ENCODE peak calls at places on chromosomes 16 and 17, in seven cellular contexts. H is A673, S is body of pancreas, V is left lung, M is right cardiac atrium, G is GM12878, Z is tibial artery. Q is an unnamed sample.
A peak's percentile ranks its signal among the peaks of the same experiment; 100 is the strongest.

GRCh38 chr17:8366231-8366630 is 10.3 kb downstream of the KRABD2 start:
- DNase-seq in S (no peak), H (no peak), V (no peak), M (no peak), G (no peak), Z (no peak), Q (peak; percentile 53)

GRCh38 chr16:31713071-31713944 is 160.3 kb upstream of the ZNF267 start:
- DNase-seq in S (peak; percentile 95), Z (peak; percentile 96), H (peak; percentile 97), V (peak; percentile 91), G (peak; percentile 79), M (peak; percentile 98), Q (peak; percentile 95)

GRCh38 chr17:48439875-48440505 is 10.0 kb upstream of the SKAP1 start:
- DNase-seq in S (peak; percentile 37), M (no peak), Z (no peak), V (no peak), H (no peak), G (no peak), Q (no peak)

GRCh38 chr17:44071198-44071520 is 624 bp downstream of the G6PC3 start:
- DNase-seq in M (no peak), Z (no peak), H (no peak), G (no peak), S (no peak), V (no peak), Q (no peak)

GRCh38 chr16:50737420-50737959 is 4.4 kb upstream of the CYLD start:
- DNase-seq in S (no peak), H (no peak), M (no peak), V (no peak), G (no peak), Z (no peak), Q (no peak)

GRCh38 chr16:30941600-30942420 is 7.1 kb upstream of the ORAI3 start:
- DNase-seq in M (peak; percentile 90), H (peak; percentile 70), G (no peak), S (peak; percentile 89), Z (peak; percentile 80), V (peak; percentile 94), Q (no peak)

GRCh38 chr16:1884889-1885288 is 12.9 kb upstream of the MEIOB start:
- DNase-seq in V (no peak), S (no peak), G (no peak), H (no peak), Z (peak; percentile 10), M (no peak), Q (no peak)

GRCh38 chr16:30541502-30542329 is 7.1 kb upstream of the ZNF747 start:
- DNase-seq in H (no peak), V (peak; percentile 12), M (no peak), S (peak; percentile 28), G (no peak), Z (no peak), Q (no peak)

GRCh38 chr17:72590382-72590781 is 469.6 kb downstream of the SOX9 start:
- DNase-seq in S (no peak), G (no peak), H (no peak), M (no peak), Z (no peak), V (no peak), Q (no peak)

GRCh38 chr17:18859256-18859655 is 1.3 kb downstream of the PRPSAP2 start:
- DNase-seq in Z (no peak), G (no peak), V (no peak), H (peak; percentile 28), M (no peak), S (no peak), Q (peak; percentile 63)

GRCh38 chr17:77042688-77043330 is 98.0 kb upstream of the SEC14L1 start:
- DNase-seq in Z (no peak), M (no peak), S (no peak), G (no peak), V (no peak), H (no peak), Q (no peak)

GRCh38 chr16:50585331-50585776 is 37.2 kb downstream of the NKD1 start:
- DNase-seq in M (peak; percentile 95), Z (peak; percentile 97), V (no peak), H (no peak), S (peak; percentile 42), G (no peak), Q (peak; percentile 96)

GRCh38 chr16:52071101-52071500 is 475.8 kb downstream of the TOX3 start:
- DNase-seq in Z (no peak), M (no peak), H (no peak), S (no peak), V (no peak), G (no peak), Q (no peak)

GRCh38 chr17:19502517-19502916 is 31.1 kb upstream of the SLC47A1 start:
- DNase-seq in G (no peak), H (no peak), S (no peak), M (no peak), V (no peak), Z (peak; percentile 53), Q (no peak)

GRCh38 chr16:81718637-81719036 is 60.5 kb upstream of the PLCG2 start:
- DNase-seq in G (no peak), M (no peak), H (no peak), V (no peak), Z (no peak), S (no peak), Q (no peak)

GRCh38 chr17:50209472-50210248 is 8.2 kb upstream of the COL1A1 start:
- DNase-seq in Z (peak; percentile 95), H (peak; percentile 62), S (peak; percentile 54), G (no peak), M (peak; percentile 96), V (peak; percentile 85), Q (peak; percentile 98)

GRCh38 chr16:29898786-29899515 is 399 bp downstream of the SEZ6L2 start:
- DNase-seq in H (peak; percentile 27), Z (no peak), S (peak; percentile 69), G (no peak), M (no peak), V (peak; percentile 83), Q (no peak)

GRCh38 chr17:72466199-72466598 is 345.4 kb downstream of the SOX9 start:
- DNase-seq in V (no peak), S (no peak), M (no peak), Z (peak; percentile 27), G (peak; percentile 75), H (no peak), Q (no peak)

GRCh38 chr17:79915850-79916430 is 76.7 kb upstream of the CBX4 start:
- DNase-seq in G (no peak), M (peak; percentile 72), Z (no peak), H (no peak), S (peak; percentile 70), V (peak; percentile 89), Q (no peak)

GRCh38 chr16:87747626-87748025 is 18.2 kb downstream of the KLHDC4 start:
- DNase-seq in Z (no peak), G (no peak), V (no peak), H (no peak), M (no peak), S (no peak), Q (no peak)

GRCh38 chr16:62036101-62036806 is at the start of gene CDH8:
- DNase-seq in S (no peak), Z (no peak), G (no peak), H (peak; percentile 93), V (peak; percentile 84), M (peak; percentile 46), Q (no peak)

GRCh38 chr17:49602783-49603182 is 27.1 kb downstream of the NXPH3 start:
- DNase-seq in S (no peak), H (no peak), Z (no peak), M (no peak), G (no peak), V (no peak), Q (no peak)

GRCh38 chr17:42980766-42981397 is 517 bp downstream of the RUNDC1 start:
- DNase-seq in S (peak; percentile 68), M (peak; percentile 65), Z (no peak), G (peak; percentile 24), H (no peak), V (peak; percentile 87), Q (no peak)

DNA sequence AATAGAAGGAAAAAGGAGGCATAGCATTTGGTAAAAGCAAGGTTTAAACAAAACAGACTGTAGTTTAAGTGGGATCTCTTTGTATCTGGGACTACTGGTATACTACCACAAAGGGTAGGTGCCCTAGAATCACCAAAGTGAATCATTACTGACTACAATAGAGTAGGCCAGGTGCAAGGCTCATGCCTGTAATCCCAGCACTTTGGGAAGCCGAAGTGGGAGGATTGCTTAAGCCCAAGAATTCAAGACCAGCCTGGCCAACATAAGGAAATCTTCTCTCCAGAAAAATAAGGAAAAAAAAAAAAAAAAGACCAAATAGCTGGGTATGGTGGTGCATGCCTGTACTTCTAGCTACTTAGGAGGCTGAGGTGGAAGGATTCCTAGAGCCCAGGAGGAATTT is 60.8 kb upstream of the CORO6 start:
- DNase-seq in H (no peak), S (no peak), M (no peak), Z (no peak), V (no peak), G (no peak), Q (no peak)
- H3K27ac ChIP-seq in H (peak overlapping the region; percentile 95), S (no peak overlapping the region), M (peak overlapping the region; percentile 68), Z (no peak overlapping the region), V (peak overlapping the region; percentile 68), G (no peak overlapping the region), Q (peak overlapping the region; percentile 51)

DNA sequence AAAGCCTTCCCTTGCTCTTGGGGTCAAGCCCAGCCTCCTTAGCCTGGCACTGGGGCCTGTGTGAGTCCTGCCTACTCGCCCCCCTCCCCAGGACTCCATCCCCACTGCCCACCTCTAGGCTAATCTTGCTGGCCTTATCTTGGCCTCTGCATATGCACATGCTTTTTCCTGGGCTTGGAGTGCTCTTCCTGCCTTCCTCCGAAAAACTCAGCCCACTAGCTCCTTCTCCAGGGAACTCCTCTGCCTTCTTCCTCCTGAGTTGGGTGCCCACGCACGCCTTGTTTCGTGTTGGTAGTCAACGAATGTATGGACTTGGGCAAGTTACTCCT is 16.5 kb downstream of the TBX2 start:
- DNase-seq in Z (no peak), G (no peak), S (no peak), M (no peak), V (no peak), H (no peak), Q (no peak)
- H3K27ac ChIP-seq in Z (peak overlapping the region; percentile 77), G (no peak overlapping the region), S (no peak overlapping the region), M (no peak overlapping the region), V (peak overlapping the region; percentile 95), H (no peak overlapping the region), Q (peak overlapping the region; percentile 99)

DNA sequence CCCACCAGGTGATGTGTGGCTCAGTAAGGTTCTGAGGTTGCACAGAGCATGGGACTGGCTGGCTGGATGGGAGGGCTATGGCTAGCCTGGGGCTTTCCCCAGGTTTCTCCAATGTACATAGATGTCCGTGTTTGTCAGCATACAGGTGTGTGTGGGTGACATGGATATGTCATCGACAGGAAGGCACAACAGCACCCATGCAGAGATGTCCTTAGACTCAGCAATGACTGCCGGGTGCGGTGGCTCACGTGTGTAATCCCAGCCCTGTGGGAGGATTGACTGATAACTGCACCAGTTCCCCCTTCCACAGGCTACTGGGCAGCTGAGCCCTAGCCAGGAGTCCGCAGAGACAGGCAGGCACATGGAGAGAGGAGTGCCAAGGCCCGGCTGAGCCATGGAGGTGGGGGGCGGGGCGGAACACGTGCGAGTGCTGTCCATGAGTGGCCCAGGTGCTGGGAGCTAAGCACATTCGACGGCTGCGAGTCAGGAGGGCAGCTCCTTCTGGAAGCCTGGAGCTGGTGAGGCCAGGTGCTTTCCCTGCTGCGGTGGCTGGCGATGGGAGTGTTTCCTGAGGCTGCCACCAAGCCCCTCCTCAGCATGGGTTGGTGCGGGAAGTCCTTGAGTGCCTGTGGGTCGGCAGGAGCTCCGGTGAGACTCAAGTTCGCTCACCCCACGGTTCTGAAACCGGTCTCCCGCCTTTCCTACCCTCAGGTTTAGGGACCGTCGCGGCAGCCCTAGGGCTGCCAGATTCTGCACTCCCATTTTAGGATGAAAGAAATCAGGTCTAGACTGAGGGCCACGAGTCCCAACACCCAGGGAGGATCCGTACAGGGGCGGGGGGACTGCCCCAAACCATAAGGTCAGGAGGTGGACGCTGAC is 858 bp upstream of the ASPSCR1 start:
- DNase-seq in V (peak; percentile 83), Z (no peak), M (no peak), H (no peak), G (no peak), S (peak; percentile 74), Q (no peak)
- H3K27ac ChIP-seq in V (peak overlapping the region; percentile 91), Z (peak overlapping the region; percentile 80), M (no peak overlapping the region), H (peak overlapping the region; percentile 99), G (peak overlapping the region; percentile 87), S (peak overlapping the region; percentile 93), Q (peak overlapping the region; percentile 81)

GRCh38 chr16:47574091-47575054 is 113.2 kb downstream of the PHKB start:
- DNase-seq in G (peak; percentile 39), M (no peak), Z (no peak), V (no peak), H (peak; percentile 22), S (no peak), Q (no peak)
- H3K27ac ChIP-seq in G (peak overlapping the region; percentile 15), M (no peak overlapping the region), Z (no peak overlapping the region), V (no peak overlapping the region), H (no peak overlapping the region), S (no peak overlapping the region), Q (no peak overlapping the region)